ENCODE peak calls at places on chromosomes 4 and X, in eight cellular contexts. D is neural progenitor cell, H is MM.1S, B is osteoblast, O is esophagus squamous epithelium, P is uterus, Q is sigmoid colon, L is A549. J is an unnamed sample.
A peak's percentile ranks its signal among the peaks of the same experiment; 100 is the strongest.

GRCh38 chr4:139030614-139031235 is 15.1 kb downstream of the NOCT start:
- DNase-seq in D (peak; percentile 89), H (peak; percentile 79), B (peak; percentile 93), O (no peak), P (peak; percentile 70), Q (peak; percentile 79), L (peak; percentile 72), J (peak; percentile 87)

GRCh38 chr4:82431026-82431745 is 796 bp downstream of the ENOPH1 start:
- DNase-seq in D (no peak), H (peak; percentile 70), B (peak; percentile 89), O (peak; percentile 52), P (no peak), Q (no peak), L (peak; percentile 24), J (peak; percentile 32)

GRCh38 chr4:153005914-153006381 is 69.8 kb downstream of the FHDC1 start:
- DNase-seq in D (no peak), H (no peak), B (no peak), O (no peak), P (no peak), Q (peak; percentile 24), L (no peak), J (no peak)

GRCh38 chr4:41657561-41657960 is 91.0 kb downstream of the PHOX2B start:
- DNase-seq in D (no peak), H (no peak), B (no peak), O (no peak), P (no peak), Q (no peak), L (no peak), J (no peak)

GRCh38 chrX:47283015-47283771 is 50.4 kb downstream of the USP11 start:
- DNase-seq in D (no peak), H (no peak), B (peak; percentile 26), O (no peak), P (peak; percentile 74), Q (no peak), L (no peak), J (peak; percentile 75)

GRCh38 chrX:12804655-12805054 is 13.4 kb downstream of the PRPS2 start:
- DNase-seq in D (no peak), H (no peak), B (no peak), O (no peak), P (no peak), Q (no peak), L (no peak), J (no peak)

GRCh38 chr4:7699040-7699439 is 240.6 kb downstream of the AFAP1 start:
- DNase-seq in D (no peak), H (no peak), B (peak; percentile 97), O (no peak), P (peak; percentile 75), Q (no peak), L (no peak), J (no peak)

GRCh38 chr4:85478576-85478975 is 3.6 kb downstream of the ARHGAP24 start:
- DNase-seq in D (no peak), H (no peak), B (peak; percentile 80), O (no peak), P (no peak), Q (no peak), L (no peak), J (peak; percentile 77)

GRCh38 chr4:122707503-122707902 is 25.0 kb upstream of the BBS12 start:
- DNase-seq in D (no peak), H (no peak), B (no peak), O (no peak), P (no peak), Q (no peak), L (no peak), J (no peak)

GRCh38 chr4:23038626-23039245 is 346.0 kb downstream of the GBA3 start:
- DNase-seq in D (no peak), H (no peak), B (no peak), O (no peak), P (no peak), Q (no peak), L (no peak), J (no peak)

GRCh38 chr4:5045099-5045498 is 6.2 kb upstream of the STK32B start:
- DNase-seq in D (no peak), H (no peak), B (no peak), O (no peak), P (no peak), Q (no peak), L (no peak), J (no peak)

GRCh38 chr4:40992472-40993298 is 221.7 kb downstream of the APBB2 start:
- DNase-seq in D (no peak), H (no peak), B (peak; percentile 39), O (no peak), P (no peak), Q (no peak), L (peak; percentile 34), J (peak; percentile 95)

GRCh38 chrX:124212622-124213021 is 119.8 kb upstream of the TEX13D start:
- DNase-seq in D (no peak), H (peak; percentile 84), B (no peak), O (no peak), P (no peak), Q (no peak), L (no peak), J (no peak)

GRCh38 chrX:53265771-53266170 is 15.6 kb downstream of the IQSEC2 start:
- DNase-seq in D (no peak), H (no peak), B (no peak), O (no peak), P (no peak), Q (no peak), L (no peak), J (peak; percentile 65)

GRCh38 chrX:7074135-7074907 is 73.2 kb upstream of the STS start:
- DNase-seq in D (no peak), H (no peak), B (peak; percentile 57), O (no peak), P (no peak), Q (no peak), L (no peak), J (peak; percentile 17)

GRCh38 chrX:10140264-10140663 is 16.5 kb upstream of the CLCN4 start:
- DNase-seq in D (no peak), H (no peak), B (no peak), O (no peak), P (no peak), Q (peak; percentile 54), L (no peak), J (no peak)

GRCh38 chrX:623599-624323 is 6.8 kb upstream of the SHOX start:
- DNase-seq in D (peak; percentile 77), H (peak; percentile 9), B (peak; percentile 76), O (no peak), P (no peak), Q (no peak), L (peak; percentile 73), J (no peak)

GRCh38 chr4:36128689-36129088 is 115.6 kb downstream of the ARAP2 start:
- DNase-seq in D (no peak), H (no peak), B (no peak), O (no peak), P (no peak), Q (no peak), L (no peak), J (peak; percentile 6)

GRCh38 chrX:44239036-44239435 is 104.4 kb downstream of the EFHC2 start:
- DNase-seq in D (no peak), H (no peak), B (no peak), O (no peak), P (no peak), Q (no peak), L (no peak), J (no peak)

GRCh38 chr4:157664726-157665125 is 444.2 kb downstream of the GRIA2 start:
- DNase-seq in D (no peak), H (no peak), B (no peak), O (no peak), P (no peak), Q (no peak), L (no peak), J (no peak)

GRCh38 chr4:84597450-84597849 is 14.5 kb downstream of the CDS1 start:
- DNase-seq in D (no peak), H (no peak), B (no peak), O (no peak), P (no peak), Q (no peak), L (no peak), J (no peak)

GRCh38 chr4:88315460-88316017 is 31.2 kb upstream of the PPM1K start:
- DNase-seq in D (no peak), H (no peak), B (no peak), O (no peak), P (no peak), Q (no peak), L (no peak), J (no peak)
- H3K9me3 ChIP-seq in D (no peaks in the 10 kb centered on the region), H (no peaks in the 10 kb centered on the region), B (no peaks in the 10 kb centered on the region), O (peaks cover 10% of the 10 kb centered on the region), P (no peaks in the 10 kb centered on the region), Q (no peaks in the 10 kb centered on the region), L (no peaks in the 10 kb centered on the region), J (no peaks in the 10 kb centered on the region)

DNA sequence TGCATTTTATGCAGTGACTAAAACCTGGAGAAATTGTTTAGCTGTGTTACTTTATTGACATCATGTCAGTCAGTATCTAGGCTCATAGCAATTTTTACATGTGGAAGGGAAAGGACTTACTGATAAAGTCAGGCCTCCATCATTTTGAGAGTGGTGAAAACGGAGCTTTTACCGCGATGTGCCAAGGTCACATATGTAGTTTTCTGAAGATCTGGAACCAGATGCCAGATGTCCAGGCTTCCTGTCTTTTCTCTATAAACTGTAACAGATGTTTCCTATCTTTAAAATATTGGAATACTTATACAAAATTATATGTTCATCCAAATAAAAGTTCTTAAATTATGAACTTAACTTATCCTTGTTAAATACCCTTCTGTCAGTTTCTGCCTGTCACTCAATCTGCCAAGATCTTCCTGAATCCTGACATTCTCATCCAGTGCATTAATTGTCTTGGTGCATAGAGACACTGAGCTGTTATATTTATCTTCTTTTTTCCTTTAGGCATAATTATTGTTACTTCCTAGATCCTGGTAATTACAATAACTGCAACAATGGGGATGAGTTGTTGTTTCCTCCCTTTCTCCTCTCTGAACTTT is 1646.2 kb upstream of the TENM3 start:
- DNase-seq in D (no peak), H (no peak), B (no peak), O (no peak), P (no peak), Q (no peak), L (no peak), J (no peak)
- H3K27ac ChIP-seq in D (no peak overlapping the region), H (no peak overlapping the region), B (no peak overlapping the region), O (no peak overlapping the region), P (no peak overlapping the region), Q (no peak overlapping the region), L (no peak overlapping the region), J (no peak overlapping the region)

GRCh38 chr4:73798842-73799241 is 37.6 kb upstream of the CXCL6 start:
- DNase-seq in D (no peak), H (no peak), B (peak; percentile 22), O (no peak), P (no peak), Q (no peak), L (no peak), J (no peak)
- H3K9me3 ChIP-seq in D (no peaks in the 10 kb centered on the region), H (no peaks in the 10 kb centered on the region), B (no peaks in the 10 kb centered on the region), O (peaks cover 5% of the 10 kb centered on the region), P (no peaks in the 10 kb centered on the region), Q (no peaks in the 10 kb centered on the region), L (peaks cover 5% of the 10 kb centered on the region), J (no peaks in the 10 kb centered on the region)

DNA sequence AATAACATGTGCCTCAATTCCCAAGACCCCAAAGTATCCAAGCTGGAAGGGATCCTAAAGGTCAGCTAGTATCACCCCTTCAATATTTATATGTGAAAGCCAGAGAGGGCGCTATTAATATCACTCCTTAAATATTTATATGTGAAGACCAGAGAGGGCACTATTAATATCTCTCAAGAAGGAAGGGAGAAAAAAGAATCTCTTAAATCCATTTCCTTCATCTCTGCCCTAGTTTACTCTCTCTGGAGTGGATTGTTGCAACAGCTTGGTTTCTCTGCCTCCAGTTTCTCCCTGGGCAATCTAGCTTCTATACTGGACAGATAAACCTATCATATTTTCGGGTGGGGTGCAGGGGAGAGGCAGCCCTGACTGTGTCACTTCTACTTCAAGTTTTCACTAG is 31.6 kb upstream of the MSN start:
- DNase-seq in D (no peak), H (no peak), B (no peak), O (no peak), P (no peak), Q (no peak), L (no peak), J (no peak)
- H3K27ac ChIP-seq in D (no peak overlapping the region), H (no peak overlapping the region), B (no peak overlapping the region), O (no peak overlapping the region), P (peak overlapping the region; percentile 81), Q (peak overlapping the region; percentile 72), L (peak overlapping the region; percentile 52), J (peak overlapping the region; percentile 81)